ENCODE peak calls at places on chromosomes 11 and 22, in nine cellular contexts. One of them, this sample, is unnamed. For H3K9me3, the result is how much of the 10 kb centered on the place peaks cover.

GRCh38 chr11:93623179-93623578 is 38.3 kb upstream of the CEP295 start:
- DNase-seq in endodermal cell: peak
- DNase-seq in H9: peak
- DNase-seq in A549: no peak
- DNase-seq in naive thymus-derived CD4-positive, alpha-beta T cell: no peak
- DNase-seq in adrenal gland: peak
- DNase-seq in kidney: no peak
- DNase-seq in OCI-LY7: no peak
- DNase-seq in uterus: no peak
- DNase-seq in this sample: no peak

GRCh38 chr11:8948901-8949300 is 6.1 kb upstream of the ASCL3 start:
- DNase-seq in endodermal cell: no peak
- DNase-seq in H9: no peak
- DNase-seq in A549: no peak
- DNase-seq in naive thymus-derived CD4-positive, alpha-beta T cell: no peak
- DNase-seq in adrenal gland: no peak
- DNase-seq in kidney: no peak
- DNase-seq in OCI-LY7: no peak
- DNase-seq in uterus: no peak
- DNase-seq in this sample: no peak

GRCh38 chr11:31802000-31802551 is 9.0 kb downstream of the PAX6 start:
- DNase-seq in endodermal cell: no peak
- DNase-seq in H9: no peak
- DNase-seq in A549: no peak
- DNase-seq in naive thymus-derived CD4-positive, alpha-beta T cell: no peak
- DNase-seq in adrenal gland: no peak
- DNase-seq in kidney: no peak
- DNase-seq in OCI-LY7: no peak
- DNase-seq in uterus: no peak
- DNase-seq in this sample: no peak

GRCh38 chr11:106061936-106062591 is 15.1 kb downstream of the KBTBD3 start:
- DNase-seq in endodermal cell: no peak
- DNase-seq in H9: no peak
- DNase-seq in A549: no peak
- DNase-seq in naive thymus-derived CD4-positive, alpha-beta T cell: no peak
- DNase-seq in adrenal gland: no peak
- DNase-seq in kidney: no peak
- DNase-seq in OCI-LY7: no peak
- DNase-seq in uterus: no peak
- DNase-seq in this sample: no peak

GRCh38 chr11:57324154-57324885 is 432 bp downstream of the TNKS1BP1 start:
- DNase-seq in endodermal cell: peak
- DNase-seq in H9: peak
- DNase-seq in A549: peak
- DNase-seq in naive thymus-derived CD4-positive, alpha-beta T cell: peak
- DNase-seq in adrenal gland: peak
- DNase-seq in kidney: peak
- DNase-seq in OCI-LY7: no peak
- DNase-seq in uterus: peak
- DNase-seq in this sample: peak

GRCh38 chr11:115524572-115524971 is 20.4 kb upstream of the CADM1 start:
- DNase-seq in endodermal cell: no peak
- DNase-seq in H9: no peak
- DNase-seq in A549: no peak
- DNase-seq in naive thymus-derived CD4-positive, alpha-beta T cell: no peak
- DNase-seq in adrenal gland: no peak
- DNase-seq in kidney: no peak
- DNase-seq in OCI-LY7: no peak
- DNase-seq in uterus: no peak
- DNase-seq in this sample: no peak

GRCh38 chr11:102279641-102280170 is 37.6 kb upstream of the BIRC3 start:
- DNase-seq in endodermal cell: no peak
- DNase-seq in H9: no peak
- DNase-seq in A549: no peak
- DNase-seq in naive thymus-derived CD4-positive, alpha-beta T cell: no peak
- DNase-seq in adrenal gland: peak
- DNase-seq in kidney: no peak
- DNase-seq in OCI-LY7: no peak
- DNase-seq in uterus: no peak
- DNase-seq in this sample: no peak

GRCh38 chr11:132056689-132057088 is 686.3 kb downstream of the NTM start:
- DNase-seq in endodermal cell: no peak
- DNase-seq in H9: no peak
- DNase-seq in A549: no peak
- DNase-seq in naive thymus-derived CD4-positive, alpha-beta T cell: no peak
- DNase-seq in adrenal gland: no peak
- DNase-seq in kidney: no peak
- DNase-seq in OCI-LY7: no peak
- DNase-seq in uterus: no peak
- DNase-seq in this sample: no peak

GRCh38 chr11:29534831-29535230 is 482.0 kb downstream of the KCNA4 start:
- DNase-seq in endodermal cell: no peak
- DNase-seq in H9: no peak
- DNase-seq in A549: no peak
- DNase-seq in naive thymus-derived CD4-positive, alpha-beta T cell: no peak
- DNase-seq in adrenal gland: no peak
- DNase-seq in kidney: no peak
- DNase-seq in OCI-LY7: no peak
- DNase-seq in uterus: no peak
- DNase-seq in this sample: no peak

GRCh38 chr11:12042215-12042676 is 33.8 kb upstream of the DKK3 start:
- DNase-seq in endodermal cell: no peak
- DNase-seq in H9: no peak
- DNase-seq in A549: no peak
- DNase-seq in naive thymus-derived CD4-positive, alpha-beta T cell: no peak
- DNase-seq in adrenal gland: no peak
- DNase-seq in kidney: no peak
- DNase-seq in OCI-LY7: no peak
- DNase-seq in uterus: no peak
- DNase-seq in this sample: no peak

GRCh38 chr11:123137496-123138270 is 57.4 kb downstream of the CLMP start:
- DNase-seq in endodermal cell: peak
- DNase-seq in H9: peak
- DNase-seq in A549: no peak
- DNase-seq in naive thymus-derived CD4-positive, alpha-beta T cell: no peak
- DNase-seq in adrenal gland: peak
- DNase-seq in kidney: peak
- DNase-seq in OCI-LY7: no peak
- DNase-seq in uterus: peak
- DNase-seq in this sample: peak

GRCh38 chr11:100963375-100963774 is 166.2 kb downstream of the PGR start:
- DNase-seq in endodermal cell: no peak
- DNase-seq in H9: no peak
- DNase-seq in A549: no peak
- DNase-seq in naive thymus-derived CD4-positive, alpha-beta T cell: no peak
- DNase-seq in adrenal gland: no peak
- DNase-seq in kidney: no peak
- DNase-seq in OCI-LY7: no peak
- DNase-seq in uterus: no peak
- DNase-seq in this sample: no peak

DNA sequence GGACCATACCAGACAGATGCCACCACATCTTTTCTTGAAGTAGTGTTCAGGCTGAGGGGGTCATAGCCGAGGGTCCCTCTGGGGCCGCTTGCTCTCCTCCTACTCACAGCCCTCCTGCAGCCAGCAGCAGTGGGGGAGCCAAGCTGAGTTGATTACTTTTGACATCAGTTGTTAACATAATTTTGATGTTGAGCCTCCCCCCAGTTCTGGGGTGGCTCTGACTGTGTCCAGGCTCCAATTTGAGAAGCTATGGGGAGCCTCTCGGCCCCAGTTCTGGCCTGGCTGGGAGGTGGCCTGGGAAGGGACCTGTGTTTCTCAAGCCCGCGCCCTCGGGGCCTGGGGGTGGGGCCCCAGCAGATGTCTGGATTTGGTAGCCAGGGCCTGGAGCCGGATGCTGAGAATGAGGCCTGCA is 48.0 kb downstream of the KCNQ1OT1 start:
- DNase-seq in endodermal cell: no peak
- DNase-seq in H9: no peak
- DNase-seq in A549: no peak
- DNase-seq in naive thymus-derived CD4-positive, alpha-beta T cell: no peak
- DNase-seq in adrenal gland: no peak
- DNase-seq in kidney: peak
- DNase-seq in OCI-LY7: no peak
- DNase-seq in uterus: peak
- DNase-seq in this sample: no peak
- H3K9me3 ChIP-seq in endodermal cell: half or more
- H3K9me3 ChIP-seq in H9: half or more
- H3K9me3 ChIP-seq in A549: half or more
- H3K9me3 ChIP-seq in naive thymus-derived CD4-positive, alpha-beta T cell: under half
- H3K9me3 ChIP-seq in adrenal gland: under half
- H3K9me3 ChIP-seq in kidney: half or more
- H3K9me3 ChIP-seq in OCI-LY7: under half
- H3K9me3 ChIP-seq in uterus: under half
- H3K9me3 ChIP-seq in this sample: under half

GRCh38 chr22:48227341-48228018 is 1465.0 kb downstream of the TBC1D22A start:
- DNase-seq in endodermal cell: no peak
- DNase-seq in H9: no peak
- DNase-seq in A549: no peak
- DNase-seq in naive thymus-derived CD4-positive, alpha-beta T cell: no peak
- DNase-seq in adrenal gland: no peak
- DNase-seq in kidney: no peak
- DNase-seq in OCI-LY7: no peak
- DNase-seq in uterus: no peak
- DNase-seq in this sample: no peak

GRCh38 chr22:48222742-48223487 is 1460.5 kb downstream of the TBC1D22A start:
- DNase-seq in endodermal cell: no peak
- DNase-seq in H9: no peak
- DNase-seq in A549: no peak
- DNase-seq in naive thymus-derived CD4-positive, alpha-beta T cell: no peak
- DNase-seq in adrenal gland: no peak
- DNase-seq in kidney: no peak
- DNase-seq in OCI-LY7: no peak
- DNase-seq in uterus: no peak
- DNase-seq in this sample: no peak

GRCh38 chr22:48226026-48227013 is 1463.9 kb downstream of the TBC1D22A start:
- DNase-seq in endodermal cell: no peak
- DNase-seq in H9: no peak
- DNase-seq in A549: no peak
- DNase-seq in naive thymus-derived CD4-positive, alpha-beta T cell: no peak
- DNase-seq in adrenal gland: no peak
- DNase-seq in kidney: no peak
- DNase-seq in OCI-LY7: no peak
- DNase-seq in uterus: no peak
- DNase-seq in this sample: no peak

GRCh38 chr22:48223488-48224190 is 1461.2 kb downstream of the TBC1D22A start:
- DNase-seq in endodermal cell: no peak
- DNase-seq in H9: no peak
- DNase-seq in A549: no peak
- DNase-seq in naive thymus-derived CD4-positive, alpha-beta T cell: no peak
- DNase-seq in adrenal gland: no peak
- DNase-seq in kidney: no peak
- DNase-seq in OCI-LY7: no peak
- DNase-seq in uterus: no peak
- DNase-seq in this sample: no peak

DNA sequence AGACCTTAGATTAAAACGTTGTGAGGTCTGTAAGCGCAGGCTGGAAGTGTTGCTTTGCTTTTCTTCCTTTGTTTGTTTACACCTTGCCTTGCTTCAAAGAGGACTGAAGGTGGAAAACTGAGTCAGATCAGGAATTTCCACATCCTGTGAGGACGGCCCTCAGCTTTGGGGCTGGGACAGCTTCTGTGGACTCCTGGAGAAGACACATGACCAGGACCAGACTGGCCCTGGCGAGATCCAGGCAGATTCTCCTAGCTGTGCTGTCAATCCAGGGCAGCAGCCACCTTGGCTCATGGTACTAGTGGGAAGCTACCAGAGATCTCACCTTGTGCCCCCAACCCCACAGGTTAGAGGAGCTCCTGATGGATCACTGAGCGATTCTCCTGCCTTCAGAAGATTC is 1461.9 kb downstream of the TBC1D22A start:
- DNase-seq in endodermal cell: no peak
- DNase-seq in H9: no peak
- DNase-seq in A549: no peak
- DNase-seq in naive thymus-derived CD4-positive, alpha-beta T cell: no peak
- DNase-seq in adrenal gland: no peak
- DNase-seq in kidney: no peak
- DNase-seq in OCI-LY7: no peak
- DNase-seq in uterus: no peak
- DNase-seq in this sample: no peak
- H3K9me3 ChIP-seq in endodermal cell: under half
- H3K9me3 ChIP-seq in H9: under half
- H3K9me3 ChIP-seq in A549: under half
- H3K9me3 ChIP-seq in naive thymus-derived CD4-positive, alpha-beta T cell: under half
- H3K9me3 ChIP-seq in adrenal gland: under half
- H3K9me3 ChIP-seq in kidney: under half
- H3K9me3 ChIP-seq in OCI-LY7: under half
- H3K9me3 ChIP-seq in uterus: under half
- H3K9me3 ChIP-seq in this sample: under half

DNA sequence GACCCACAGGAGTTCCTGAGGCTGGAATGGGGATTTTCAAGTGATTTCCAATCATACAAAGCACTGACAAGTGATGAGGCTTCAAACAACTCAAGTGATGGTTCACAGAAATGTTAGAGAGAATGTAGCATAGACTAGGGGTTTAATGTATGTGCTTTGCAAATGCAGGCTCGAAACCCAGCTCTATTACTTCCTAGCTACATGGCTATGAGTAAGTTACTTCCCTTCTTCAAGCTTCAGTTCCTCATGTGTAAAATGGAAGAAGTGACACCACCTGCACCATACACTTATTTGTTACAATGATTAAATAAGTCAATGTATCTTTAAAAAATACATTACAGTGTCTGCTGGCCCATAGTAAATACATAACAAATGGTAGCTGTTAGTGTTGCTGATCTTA is 139.8 kb downstream of the CCDC81 start:
- DNase-seq in endodermal cell: no peak
- DNase-seq in H9: no peak
- DNase-seq in A549: no peak
- DNase-seq in naive thymus-derived CD4-positive, alpha-beta T cell: no peak
- DNase-seq in adrenal gland: no peak
- DNase-seq in kidney: no peak
- DNase-seq in OCI-LY7: no peak
- DNase-seq in uterus: no peak
- DNase-seq in this sample: no peak
- H3K9me3 ChIP-seq in endodermal cell: under half
- H3K9me3 ChIP-seq in H9: under half
- H3K9me3 ChIP-seq in A549: under half
- H3K9me3 ChIP-seq in naive thymus-derived CD4-positive, alpha-beta T cell: under half
- H3K9me3 ChIP-seq in adrenal gland: under half
- H3K9me3 ChIP-seq in kidney: under half
- H3K9me3 ChIP-seq in OCI-LY7: under half
- H3K9me3 ChIP-seq in uterus: under half
- H3K9me3 ChIP-seq in this sample: under half

DNA sequence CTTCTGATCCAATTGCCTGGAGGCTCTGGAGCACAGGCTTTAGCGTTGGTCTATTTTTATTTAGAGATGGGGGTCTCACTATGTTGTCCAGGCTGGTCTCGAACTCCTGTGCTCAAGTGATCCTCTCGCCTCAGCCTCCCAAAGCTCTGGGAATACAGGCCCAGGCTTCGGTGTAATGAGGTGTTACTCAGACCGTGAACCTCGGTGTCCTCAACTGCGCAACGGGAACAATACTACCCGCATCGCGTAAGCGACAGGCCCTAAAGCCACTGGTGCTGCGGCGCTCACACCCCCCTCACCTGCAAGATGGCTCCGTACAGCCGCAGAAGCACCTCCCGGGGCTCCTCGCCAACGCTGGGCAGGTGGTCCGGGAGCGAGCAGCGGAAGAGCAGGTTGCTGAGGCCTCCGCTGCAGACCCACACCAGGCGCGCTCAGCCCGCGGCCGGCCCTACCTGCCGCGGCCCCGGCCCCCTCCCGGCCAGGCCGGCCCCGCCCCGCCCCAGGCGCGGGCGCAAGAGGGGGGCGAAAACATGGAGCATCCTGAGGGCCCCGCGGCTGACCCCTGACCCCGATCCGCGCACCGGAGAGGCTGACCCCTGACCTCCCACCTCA is 593 bp downstream of the CHKB start:
- DNase-seq in endodermal cell: no peak
- DNase-seq in H9: no peak
- DNase-seq in A549: no peak
- DNase-seq in naive thymus-derived CD4-positive, alpha-beta T cell: no peak
- DNase-seq in adrenal gland: peak
- DNase-seq in kidney: peak
- DNase-seq in OCI-LY7: peak
- DNase-seq in uterus: no peak
- DNase-seq in this sample: no peak
- H3K9me3 ChIP-seq in endodermal cell: under half
- H3K9me3 ChIP-seq in H9: under half
- H3K9me3 ChIP-seq in A549: under half
- H3K9me3 ChIP-seq in naive thymus-derived CD4-positive, alpha-beta T cell: under half
- H3K9me3 ChIP-seq in adrenal gland: under half
- H3K9me3 ChIP-seq in kidney: under half
- H3K9me3 ChIP-seq in OCI-LY7: under half
- H3K9me3 ChIP-seq in uterus: under half
- H3K9me3 ChIP-seq in this sample: under half